ENCODE peak calls at places on chromosomes 11 and 22, in five cellular contexts. T is lower leg skin, A is LHCN-M2, W is choroid plexus epithelial cell, B is posterior cingulate gyrus. V is an unnamed sample.

GRCh38 chr22:41780714-41781507 is 19.6 kb upstream of the CCDC134 start:
- DNase-seq in T (peak; percentile 57), A (no peak), W (peak; percentile 63), B (peak; percentile 33), V (peak; percentile 79)

GRCh38 chr22:45903355-45904149 is 73.4 kb downstream of the WNT7B start:
- DNase-seq in T (no peak), A (peak; percentile 79), W (peak; percentile 70), B (no peak), V (no peak)

GRCh38 chr11:4095509-4096230 is 1.1 kb downstream of the RRM1 start:
- DNase-seq in T (no peak), A (peak; percentile 67), W (peak; percentile 73), B (no peak), V (no peak)

GRCh38 chr11:35076201-35077100 is 62.5 kb upstream of the CD44 start:
- DNase-seq in T (no peak), A (no peak), W (no peak), B (no peak), V (no peak)

GRCh38 chr11:89452780-89453179 is 38.4 kb downstream of the NOX4 start:
- DNase-seq in T (no peak), A (no peak), W (no peak), B (no peak), V (no peak)

GRCh38 chr22:31218565-31219262 is 6.6 kb downstream of the LIMK2 start:
- DNase-seq in T (no peak), A (peak; percentile 34), W (peak; percentile 15), B (no peak), V (no peak)

GRCh38 chr22:32493551-32493950 is 18.9 kb downstream of the FBXO7 start:
- DNase-seq in T (no peak), A (no peak), W (no peak), B (no peak), V (no peak)

GRCh38 chr22:36454916-36455570 is 26.4 kb downstream of the TXN2 start:
- DNase-seq in T (peak; percentile 86), A (no peak), W (peak; percentile 79), B (peak; percentile 85), V (peak; percentile 95)

GRCh38 chr11:73193251-73194033 is 24.6 kb upstream of the P2RY2 start:
- DNase-seq in T (no peak), A (no peak), W (no peak), B (no peak), V (no peak)

GRCh38 chr11:44944853-44945235 is 5.8 kb downstream of the TP53I11 start:
- DNase-seq in T (no peak), A (no peak), W (no peak), B (no peak), V (no peak)

GRCh38 chr22:46995501-46996360 is 233.3 kb downstream of the TBC1D22A start:
- DNase-seq in T (no peak), A (no peak), W (no peak), B (no peak), V (no peak)

GRCh38 chr22:26170795-26171194 is 1.5 kb downstream of the SEZ6L start:
- DNase-seq in T (no peak), A (no peak), W (no peak), B (peak; percentile 42), V (no peak)

GRCh38 chr11:75725552-75726320 is 8.1 kb downstream of the MOGAT2 start:
- DNase-seq in T (no peak), A (no peak), W (no peak), B (no peak), V (no peak)

GRCh38 chr22:18954941-18955571 is 19.0 kb upstream of the PRODH start:
- DNase-seq in T (no peak), A (no peak), W (no peak), B (peak; percentile 4), V (no peak)

GRCh38 chr11:47997063-47998053 is 17.0 kb downstream of the PTPRJ start:
- DNase-seq in T (no peak), A (no peak), W (no peak), B (no peak), V (no peak)

GRCh38 chr11:78564037-78564888 is 10.4 kb downstream of the NARS2 start:
- DNase-seq in T (peak; percentile 57), A (peak; percentile 74), W (peak; percentile 84), B (no peak), V (no peak)

GRCh38 chr22:39714321-39714720 is 143.8 kb downstream of the CACNA1I start:
- DNase-seq in T (no peak), A (no peak), W (no peak), B (no peak), V (no peak)

GRCh38 chr22:19450363-19451175 is 3.1 kb upstream of the C22orf39 start:
- DNase-seq in T (no peak), A (no peak), W (no peak), B (no peak), V (no peak)

GRCh38 chr22:46071451-46072029 is 78.8 kb upstream of the PPARA start:
- DNase-seq in T (peak; percentile 92), A (peak; percentile 96), W (peak; percentile 95), B (peak; percentile 87), V (peak; percentile 33)

GRCh38 chr11:46553746-46554204 is 40.0 kb downstream of the AMBRA1 start:
- DNase-seq in T (no peak), A (no peak), W (no peak), B (no peak), V (no peak)

GRCh38 chr11:17645190-17645970 is 74.0 kb upstream of the MYOD1 start:
- DNase-seq in T (no peak), A (no peak), W (no peak), B (no peak), V (no peak)

GRCh38 chr11:26792956-26793355 is 71.1 kb upstream of the SLC5A12 start:
- DNase-seq in T (no peak), A (no peak), W (peak; percentile 15), B (no peak), V (no peak)

GRCh38 chr11:2419638-2420501 is 19.3 kb downstream of the TSSC4 start:
- DNase-seq in T (peak; percentile 63), A (peak; percentile 59), W (peak; percentile 86), B (peak; percentile 66), V (peak; percentile 33)

GRCh38 chr11:99020324-99021225 is at the start of gene CNTN5:
- DNase-seq in T (no peak), A (peak; percentile 47), W (peak; percentile 63), B (peak; percentile 66), V (no peak)

GRCh38 chr11:41056892-41057569 is 402.4 kb downstream of the LRRC4C start:
- DNase-seq in T (no peak), A (no peak), W (no peak), B (no peak), V (no peak)

GRCh38 chr11:105211806-105212531 is 72.4 kb upstream of the CARD18 start:
- DNase-seq in T (no peak), A (peak; percentile 14), W (peak; percentile 86), B (no peak), V (no peak)

GRCh38 chr11:128848815-128849455 is 18.2 kb downstream of the KCNJ1 start:
- DNase-seq in T (no peak), A (peak; percentile 16), W (peak; percentile 59), B (no peak), V (peak; percentile 27)

GRCh38 chr22:19555651-19556050 is 31.4 kb upstream of the CLDN5 start:
- DNase-seq in T (no peak), A (no peak), W (no peak), B (no peak), V (no peak)

GRCh38 chr11:10898763-10899541 is 41.1 kb upstream of the ZBED5 start:
- DNase-seq in T (no peak), A (peak; percentile 85), W (peak; percentile 79), B (no peak), V (no peak)

GRCh38 chr11:19919050-19919561 is 206.5 kb downstream of the NAV2 start:
- DNase-seq in T (peak; percentile 28), A (peak; percentile 93), W (peak; percentile 94), B (no peak), V (no peak)

GRCh38 chr11:128098840-128099239 is 488.5 kb downstream of the ETS1 start:
- DNase-seq in T (no peak), A (no peak), W (no peak), B (no peak), V (no peak)

GRCh38 chr11:70930215-70930614 is 322.2 kb downstream of the SHANK2 start:
- DNase-seq in T (no peak), A (no peak), W (no peak), B (no peak), V (no peak)

GRCh38 chr11:3146612-3147256 is 18.4 kb downstream of the OSBPL5 start:
- DNase-seq in T (no peak), A (peak; percentile 54), W (peak; percentile 59), B (no peak), V (no peak)

GRCh38 chr22:44097263-44098020 is 73.3 kb downstream of the PARVB start:
- DNase-seq in T (no peak), A (no peak), W (no peak), B (no peak), V (no peak)

GRCh38 chr22:36936362-36937116 is 23.1 kb downstream of the CSF2RB start:
- DNase-seq in T (no peak), A (no peak), W (no peak), B (no peak), V (no peak)

GRCh38 chr11:65547446-65548125 is 10.6 kb downstream of the LTBP3 start:
- DNase-seq in T (no peak), A (no peak), W (no peak), B (no peak), V (no peak)